ENCODE peak calls at places on chromosome 10, in seven cellular contexts. One of them, this sample, is unnamed. For H4K20me1, the result is how much of the 10 kb centered on the place peaks cover.

GRCh38 chr10:44962870-44963738 is 3.5 kb downstream of the RASSF4 start:
- DNase-seq in GM23248: no peak
- DNase-seq in PC-3: no peak
- DNase-seq in PC-9: no peak
- DNase-seq in H1: no peak
- DNase-seq in OCI-LY7: peak
- DNase-seq in IMR-90: no peak
- DNase-seq in this sample: peak

GRCh38 chr10:98376485-98376884 is 38.5 kb downstream of the PYROXD2 start:
- DNase-seq in GM23248: no peak
- DNase-seq in PC-3: peak
- DNase-seq in PC-9: no peak
- DNase-seq in H1: no peak
- DNase-seq in OCI-LY7: no peak
- DNase-seq in IMR-90: peak
- DNase-seq in this sample: no peak

GRCh38 chr10:43871545-43871944 is 222.9 kb upstream of the ZNF32 start:
- DNase-seq in GM23248: no peak
- DNase-seq in PC-3: no peak
- DNase-seq in PC-9: no peak
- DNase-seq in H1: no peak
- DNase-seq in OCI-LY7: no peak
- DNase-seq in IMR-90: no peak
- DNase-seq in this sample: no peak

GRCh38 chr10:6154566-6154965 is 48.2 kb upstream of the PFKFB3 start:
- DNase-seq in GM23248: no peak
- DNase-seq in PC-3: no peak
- DNase-seq in PC-9: no peak
- DNase-seq in H1: no peak
- DNase-seq in OCI-LY7: no peak
- DNase-seq in IMR-90: no peak
- DNase-seq in this sample: no peak

GRCh38 chr10:47036771-47037170 is 125.5 kb downstream of the PTPN20 start:
- DNase-seq in GM23248: no peak
- DNase-seq in PC-3: no peak
- DNase-seq in PC-9: no peak
- DNase-seq in H1: no peak
- DNase-seq in OCI-LY7: no peak
- DNase-seq in IMR-90: no peak
- DNase-seq in this sample: no peak

GRCh38 chr10:49275896-49276295 is 23.1 kb upstream of the C10orf71 start:
- DNase-seq in GM23248: no peak
- DNase-seq in PC-3: no peak
- DNase-seq in PC-9: no peak
- DNase-seq in H1: no peak
- DNase-seq in OCI-LY7: no peak
- DNase-seq in IMR-90: no peak
- DNase-seq in this sample: no peak

GRCh38 chr10:17375936-17376584 is 78.3 kb downstream of the ST8SIA6 start:
- DNase-seq in GM23248: peak
- DNase-seq in PC-3: no peak
- DNase-seq in PC-9: no peak
- DNase-seq in H1: peak
- DNase-seq in OCI-LY7: peak
- DNase-seq in IMR-90: peak
- DNase-seq in this sample: no peak

GRCh38 chr10:75410135-75410787 is 8.7 kb upstream of the ZNF503 start:
- DNase-seq in GM23248: no peak
- DNase-seq in PC-3: no peak
- DNase-seq in PC-9: no peak
- DNase-seq in H1: no peak
- DNase-seq in OCI-LY7: no peak
- DNase-seq in IMR-90: no peak
- DNase-seq in this sample: no peak

GRCh38 chr10:33094263-33095051 is 136.4 kb upstream of the ITGB1 start:
- DNase-seq in GM23248: no peak
- DNase-seq in PC-3: no peak
- DNase-seq in PC-9: no peak
- DNase-seq in H1: no peak
- DNase-seq in OCI-LY7: no peak
- DNase-seq in IMR-90: no peak
- DNase-seq in this sample: peak

GRCh38 chr10:31650010-31650409 is 278.6 kb downstream of the ARHGAP12 start:
- DNase-seq in GM23248: peak
- DNase-seq in PC-3: peak
- DNase-seq in PC-9: peak
- DNase-seq in H1: no peak
- DNase-seq in OCI-LY7: no peak
- DNase-seq in IMR-90: peak
- DNase-seq in this sample: no peak

GRCh38 chr10:130805635-130806030 is 505.9 kb downstream of the TCERG1L start:
- DNase-seq in GM23248: no peak
- DNase-seq in PC-3: no peak
- DNase-seq in PC-9: no peak
- DNase-seq in H1: no peak
- DNase-seq in OCI-LY7: no peak
- DNase-seq in IMR-90: no peak
- DNase-seq in this sample: no peak

GRCh38 chr10:32882076-32882475 is 76.0 kb downstream of the ITGB1 start:
- DNase-seq in GM23248: no peak
- DNase-seq in PC-3: peak
- DNase-seq in PC-9: no peak
- DNase-seq in H1: no peak
- DNase-seq in OCI-LY7: no peak
- DNase-seq in IMR-90: no peak
- DNase-seq in this sample: no peak

GRCh38 chr10:132113206-132113605 is 47.5 kb downstream of the JAKMIP3 start:
- DNase-seq in GM23248: no peak
- DNase-seq in PC-3: no peak
- DNase-seq in PC-9: no peak
- DNase-seq in H1: no peak
- DNase-seq in OCI-LY7: no peak
- DNase-seq in IMR-90: no peak
- DNase-seq in this sample: no peak

GRCh38 chr10:88647216-88647615 is 17.0 kb upstream of the LIPF start:
- DNase-seq in GM23248: no peak
- DNase-seq in PC-3: no peak
- DNase-seq in PC-9: no peak
- DNase-seq in H1: no peak
- DNase-seq in OCI-LY7: no peak
- DNase-seq in IMR-90: no peak
- DNase-seq in this sample: no peak

GRCh38 chr10:79340646-79341244 is 6.5 kb upstream of the PPIF start:
- DNase-seq in GM23248: no peak
- DNase-seq in PC-3: no peak
- DNase-seq in PC-9: no peak
- DNase-seq in H1: no peak
- DNase-seq in OCI-LY7: no peak
- DNase-seq in IMR-90: no peak
- DNase-seq in this sample: no peak

GRCh38 chr10:86389441-86390193 is 23.0 kb upstream of the GRID1 start:
- DNase-seq in GM23248: peak
- DNase-seq in PC-3: no peak
- DNase-seq in PC-9: peak
- DNase-seq in H1: peak
- DNase-seq in OCI-LY7: peak
- DNase-seq in IMR-90: peak
- DNase-seq in this sample: peak

GRCh38 chr10:113045155-113046055 is 95.4 kb downstream of the TCF7L2 start:
- DNase-seq in GM23248: peak
- DNase-seq in PC-3: peak
- DNase-seq in PC-9: peak
- DNase-seq in H1: no peak
- DNase-seq in OCI-LY7: no peak
- DNase-seq in IMR-90: peak
- DNase-seq in this sample: no peak

GRCh38 chr10:42943025-42943818 is 133.6 kb upstream of the RET start:
- DNase-seq in GM23248: no peak
- DNase-seq in PC-3: no peak
- DNase-seq in PC-9: no peak
- DNase-seq in H1: no peak
- DNase-seq in OCI-LY7: no peak
- DNase-seq in IMR-90: no peak
- DNase-seq in this sample: no peak

GRCh38 chr10:59682986-59683937 is 26.4 kb downstream of the SLC16A9 start:
- DNase-seq in GM23248: no peak
- DNase-seq in PC-3: peak
- DNase-seq in PC-9: no peak
- DNase-seq in H1: no peak
- DNase-seq in OCI-LY7: no peak
- DNase-seq in IMR-90: no peak
- DNase-seq in this sample: peak

GRCh38 chr10:127826161-127826740 is 66.5 kb downstream of the CLRN3 start:
- DNase-seq in GM23248: no peak
- DNase-seq in PC-3: no peak
- DNase-seq in PC-9: no peak
- DNase-seq in H1: no peak
- DNase-seq in OCI-LY7: no peak
- DNase-seq in IMR-90: no peak
- DNase-seq in this sample: no peak

GRCh38 chr10:13808556-13809391 is 222.0 kb downstream of the PRPF18 start:
- DNase-seq in GM23248: no peak
- DNase-seq in PC-3: no peak
- DNase-seq in PC-9: peak
- DNase-seq in H1: no peak
- DNase-seq in OCI-LY7: no peak
- DNase-seq in IMR-90: peak
- DNase-seq in this sample: no peak

GRCh38 chr10:78292987-78293865 is 259.6 kb downstream of the RPS24 start:
- DNase-seq in GM23248: no peak
- DNase-seq in PC-3: no peak
- DNase-seq in PC-9: no peak
- DNase-seq in H1: no peak
- DNase-seq in OCI-LY7: no peak
- DNase-seq in IMR-90: peak
- DNase-seq in this sample: no peak

GRCh38 chr10:85786401-85786899 is 580.1 kb downstream of the GRID1 start:
- DNase-seq in GM23248: no peak
- DNase-seq in PC-3: no peak
- DNase-seq in PC-9: no peak
- DNase-seq in H1: peak
- DNase-seq in OCI-LY7: peak
- DNase-seq in IMR-90: no peak
- DNase-seq in this sample: no peak

GRCh38 chr10:28560617-28561016 is 27.7 kb downstream of the WAC start:
- DNase-seq in GM23248: no peak
- DNase-seq in PC-3: no peak
- DNase-seq in PC-9: no peak
- DNase-seq in H1: no peak
- DNase-seq in OCI-LY7: no peak
- DNase-seq in IMR-90: no peak
- DNase-seq in this sample: no peak
- H4K20me1 ChIP-seq in GM23248: under half
- H4K20me1 ChIP-seq in PC-3: under half
- H4K20me1 ChIP-seq in PC-9: half or more
- H4K20me1 ChIP-seq in H1: under half
- H4K20me1 ChIP-seq in OCI-LY7: half or more
- H4K20me1 ChIP-seq in IMR-90: half or more
- H4K20me1 ChIP-seq in this sample: half or more

GRCh38 chr10:35422236-35422635 is 85.9 kb downstream of the CCNY start:
- DNase-seq in GM23248: peak
- DNase-seq in PC-3: peak
- DNase-seq in PC-9: no peak
- DNase-seq in H1: no peak
- DNase-seq in OCI-LY7: no peak
- DNase-seq in IMR-90: peak
- DNase-seq in this sample: no peak

GRCh38 chr10:35420044-35420443 is 83.7 kb downstream of the CCNY start:
- DNase-seq in GM23248: peak
- DNase-seq in PC-3: peak
- DNase-seq in PC-9: no peak
- DNase-seq in H1: no peak
- DNase-seq in OCI-LY7: no peak
- DNase-seq in IMR-90: peak
- DNase-seq in this sample: no peak

GRCh38 chr10:35423505-35424306 is 87.4 kb downstream of the CCNY start:
- DNase-seq in GM23248: peak
- DNase-seq in PC-3: peak
- DNase-seq in PC-9: no peak
- DNase-seq in H1: no peak
- DNase-seq in OCI-LY7: no peak
- DNase-seq in IMR-90: peak
- DNase-seq in this sample: no peak

GRCh38 chr10:35421553-35422178 is 85.4 kb downstream of the CCNY start:
- DNase-seq in GM23248: peak
- DNase-seq in PC-3: peak
- DNase-seq in PC-9: peak
- DNase-seq in H1: no peak
- DNase-seq in OCI-LY7: no peak
- DNase-seq in IMR-90: peak
- DNase-seq in this sample: no peak

DNA sequence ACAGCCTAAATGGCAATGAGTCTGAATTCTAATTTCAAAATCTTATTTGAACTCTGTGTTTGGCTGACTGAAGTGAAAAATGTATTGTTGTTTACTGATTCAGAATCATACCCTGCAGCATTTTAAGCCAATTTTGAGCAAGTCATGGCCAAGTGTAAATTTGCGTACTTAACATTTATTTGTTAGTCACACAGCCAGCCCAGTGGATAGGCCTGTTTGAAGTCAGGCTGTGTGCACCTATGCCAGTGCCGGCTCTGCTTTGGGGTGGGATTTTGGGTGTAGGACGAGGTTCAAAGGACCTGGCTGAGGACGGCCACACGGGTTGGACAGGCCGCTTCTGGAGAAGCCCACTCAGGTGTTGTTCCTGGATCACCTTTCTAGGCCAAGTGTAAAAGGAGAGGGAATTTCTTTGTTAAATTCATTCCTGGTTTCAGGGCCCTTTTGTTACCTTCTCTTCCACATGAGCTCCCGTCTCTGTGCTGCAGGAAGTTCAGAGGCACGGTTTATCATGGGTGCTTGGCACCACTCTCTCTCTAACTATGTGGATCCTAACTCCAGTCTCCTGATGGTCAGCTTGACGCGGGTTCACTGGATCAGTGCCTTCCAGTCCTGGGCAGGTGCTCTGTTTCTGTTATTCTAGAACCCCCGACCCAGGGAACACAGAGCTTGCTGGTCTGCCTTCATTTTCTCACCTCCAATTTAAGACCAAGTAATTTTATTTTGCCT is 84.7 kb downstream of the CCNY start:
- DNase-seq in GM23248: peak
- DNase-seq in PC-3: peak
- DNase-seq in PC-9: no peak
- DNase-seq in H1: no peak
- DNase-seq in OCI-LY7: no peak
- DNase-seq in IMR-90: no peak
- DNase-seq in this sample: no peak
- H4K20me1 ChIP-seq in GM23248: under half
- H4K20me1 ChIP-seq in PC-3: under half
- H4K20me1 ChIP-seq in PC-9: under half
- H4K20me1 ChIP-seq in H1: under half
- H4K20me1 ChIP-seq in OCI-LY7: under half
- H4K20me1 ChIP-seq in IMR-90: under half
- H4K20me1 ChIP-seq in this sample: under half

GRCh38 chr10:63260103-63260859 is 127.2 kb downstream of the NRBF2 start:
- DNase-seq in GM23248: no peak
- DNase-seq in PC-3: peak
- DNase-seq in PC-9: no peak
- DNase-seq in H1: no peak
- DNase-seq in OCI-LY7: no peak
- DNase-seq in IMR-90: no peak
- DNase-seq in this sample: no peak
- H4K20me1 ChIP-seq in GM23248: under half
- H4K20me1 ChIP-seq in PC-3: half or more
- H4K20me1 ChIP-seq in PC-9: under half
- H4K20me1 ChIP-seq in H1: under half
- H4K20me1 ChIP-seq in OCI-LY7: under half
- H4K20me1 ChIP-seq in IMR-90: under half
- H4K20me1 ChIP-seq in this sample: under half

GRCh38 chr10:613217-613616 is 76.3 kb downstream of the DIP2C start:
- DNase-seq in GM23248: no peak
- DNase-seq in PC-3: peak
- DNase-seq in PC-9: peak
- DNase-seq in H1: no peak
- DNase-seq in OCI-LY7: no peak
- DNase-seq in IMR-90: no peak
- DNase-seq in this sample: no peak
- H4K20me1 ChIP-seq in GM23248: under half
- H4K20me1 ChIP-seq in PC-3: under half
- H4K20me1 ChIP-seq in PC-9: under half
- H4K20me1 ChIP-seq in H1: under half
- H4K20me1 ChIP-seq in OCI-LY7: under half
- H4K20me1 ChIP-seq in IMR-90: half or more
- H4K20me1 ChIP-seq in this sample: under half

This sample was measured in MM.1S.